ENCODE peak calls at places on chromosomes 5 and 9, in nine cellular contexts. N, W, Y, H, C, D, Z, T and P are unnamed samples.
A peak's percentile ranks its signal among the peaks of the same experiment; 100 is the strongest.

GRCh38 chr9:89153187-89153586 is 25.4 kb downstream of the SHC3 start:
- DNase-seq in N (no peak), D (no peak), C (no peak), Z (no peak), T (no peak), H (no peak), Y (no peak), W (no peak), P (no peak)

GRCh38 chr9:82325907-82326306 is 337.3 kb downstream of the SPATA31D1 start:
- DNase-seq in Y (no peak), N (no peak), H (no peak), Z (no peak), D (no peak), T (no peak), W (no peak), C (no peak), P (no peak)

GRCh38 chr5:45062044-45062443 is 253.3 kb downstream of the MRPS30 start:
- DNase-seq in Z (no peak), W (no peak), C (no peak), T (no peak), Y (no peak), H (no peak), N (no peak), D (no peak), P (no peak)

GRCh38 chr5:149221326-149221725 is 50.3 kb upstream of the AFAP1L1 start:
- DNase-seq in C (no peak), N (no peak), Y (no peak), D (no peak), W (no peak), T (no peak), Z (no peak), H (no peak), P (no peak)

GRCh38 chr5:72205431-72206009 is 98.2 kb downstream of the MAP1B start:
- DNase-seq in Y (no peak), C (no peak), Z (no peak), T (no peak), D (no peak), N (no peak), W (no peak), H (no peak), P (no peak)

GRCh38 chr5:67268233-67269011 is 71.8 kb upstream of the CD180 start:
- DNase-seq in Z (no peak), H (no peak), Y (no peak), C (peak; percentile 71), W (no peak), D (peak; percentile 76), N (no peak), T (peak; percentile 80), P (peak; percentile 94)

GRCh38 chr9:123957731-123958130 is 27.8 kb upstream of the DENND1A start:
- DNase-seq in W (no peak), Y (no peak), H (no peak), Z (no peak), C (no peak), N (no peak), D (no peak), T (no peak), P (no peak)

GRCh38 chr9:133458643-133459312 is 1.0 kb upstream of the CACFD1 start:
- DNase-seq in Y (no peak), Z (no peak), T (peak; percentile 76), C (no peak), W (no peak), N (no peak), D (no peak), H (no peak), P (no peak)

GRCh38 chr5:141958113-141958512 is at the start of gene PCDH12:
- DNase-seq in N (no peak), D (peak; percentile 21), W (peak; percentile 57), Z (peak; percentile 68), T (no peak), Y (no peak), C (peak; percentile 61), H (peak; percentile 20), P (peak; percentile 73)

GRCh38 chr9:109098221-109098959 is 21.4 kb downstream of the TMEM245 start:
- DNase-seq in W (no peak), N (no peak), Y (peak; percentile 42), T (no peak), H (no peak), C (no peak), Z (peak; percentile 19), D (peak; percentile 20), P (no peak)

GRCh38 chr5:43627028-43627427 is 24.0 kb downstream of the NNT start:
- DNase-seq in W (peak; percentile 35), C (no peak), D (peak; percentile 26), T (no peak), Y (peak; percentile 70), N (peak; percentile 66), H (no peak), Z (peak; percentile 59), P (no peak)

GRCh38 chr9:89984214-89984613 is 379.4 kb downstream of the GADD45G start:
- DNase-seq in W (no peak), H (no peak), T (no peak), N (no peak), D (no peak), Y (no peak), Z (no peak), C (no peak), P (no peak)

GRCh38 chr9:96391021-96391765 is 7.7 kb upstream of the SLC35D2 start:
- DNase-seq in W (no peak), N (no peak), Z (no peak), H (no peak), C (no peak), D (no peak), Y (no peak), T (no peak), P (no peak)

GRCh38 chr9:96135071-96135825 is 166.7 kb downstream of the HSD17B3 start:
- DNase-seq in C (no peak), D (no peak), T (no peak), Y (no peak), H (no peak), W (no peak), Z (no peak), N (no peak), P (no peak)

GRCh38 chr5:123088031-123088805 is 823 bp upstream of the PRDM6 start:
- DNase-seq in N (no peak), H (no peak), Z (peak; percentile 27), T (peak; percentile 88), C (no peak), Y (no peak), D (peak; percentile 51), W (no peak), P (no peak)

GRCh38 chr5:141696431-141696830 is 14.4 kb upstream of the ARAP3 start:
- DNase-seq in W (no peak), C (no peak), D (no peak), H (no peak), Z (no peak), N (no peak), T (no peak), Y (no peak), P (no peak)

GRCh38 chr5:125088522-125089105 is 342.2 kb upstream of the ZNF608 start:
- DNase-seq in Z (no peak), Y (no peak), W (no peak), T (no peak), N (no peak), H (no peak), D (no peak), C (no peak), P (no peak)

GRCh38 chr5:83498585-83498984 is 27.0 kb downstream of the VCAN start:
- DNase-seq in C (no peak), T (no peak), Z (no peak), W (no peak), Y (no peak), D (no peak), H (no peak), N (no peak), P (no peak)

GRCh38 chr5:142425286-142426065 is 100.7 kb upstream of the SPRY4 start:
- DNase-seq in C (no peak), N (no peak), T (no peak), W (no peak), H (no peak), Z (no peak), D (no peak), Y (no peak), P (no peak)